ENCODE peak calls at places on chromosomes 6 and 20, in ten cellular contexts. R, P, Q, Y, I, N, U, B, M and L are unnamed samples.
A peak's percentile ranks its signal among the peaks of the same experiment; 100 is the strongest.

GRCh38 chr20:41072919-41073318 is 44.3 kb downstream of the TOP1 start:
- DNase-seq in R (no peak), P (no peak), Q (no peak), Y (no peak), I (no peak), N (no peak), U (no peak), B (no peak), M (no peak), L (no peak)

GRCh38 chr20:12955611-12956010 is 53.2 kb upstream of the SPTLC3 start:
- DNase-seq in R (no peak), P (no peak), Q (no peak), Y (no peak), I (no peak), N (no peak), U (no peak), B (no peak), M (no peak), L (no peak)

GRCh38 chr6:13535306-13535705 is 39.1 kb upstream of the SIRT5 start:
- DNase-seq in R (no peak), P (peak; percentile 25), Q (no peak), Y (no peak), I (no peak), N (no peak), U (no peak), B (no peak), M (no peak), L (no peak)

GRCh38 chr6:30463242-30463641 is 26.1 kb upstream of the HLA-E start:
- DNase-seq in R (no peak), P (no peak), Q (no peak), Y (no peak), I (no peak), N (no peak), U (no peak), B (no peak), M (no peak), L (no peak)

GRCh38 chr20:57882451-57883161 is 172.8 kb upstream of the PMEPA1 start:
- DNase-seq in R (no peak), P (no peak), Q (no peak), Y (no peak), I (no peak), N (no peak), U (no peak), B (no peak), M (no peak), L (no peak)

GRCh38 chr6:49713346-49713745 is at the start of gene CRISP2:
- DNase-seq in R (no peak), P (no peak), Q (no peak), Y (no peak), I (no peak), N (no peak), U (no peak), B (no peak), M (no peak), L (no peak)

GRCh38 chr6:112145080-112145573 is 57.7 kb downstream of the FAM229B start:
- DNase-seq in R (no peak), P (no peak), Q (no peak), Y (no peak), I (no peak), N (no peak), U (no peak), B (no peak), M (no peak), L (no peak)

GRCh38 chr20:32208499-32209154 is 947 bp downstream of the POFUT1 start:
- DNase-seq in R (no peak), P (no peak), Q (no peak), Y (no peak), I (no peak), N (no peak), U (no peak), B (no peak), M (peak; percentile 18), L (no peak)

GRCh38 chr6:64254558-64254957 is 619.0 kb downstream of the PHF3 start:
- DNase-seq in R (no peak), P (peak; percentile 52), Q (no peak), Y (no peak), I (no peak), N (no peak), U (no peak), B (no peak), M (no peak), L (no peak)

GRCh38 chr6:41645007-41645618 is 6.8 kb downstream of the MDFI start:
- DNase-seq in R (no peak), P (no peak), Q (no peak), Y (no peak), I (no peak), N (no peak), U (no peak), B (no peak), M (no peak), L (no peak)

GRCh38 chr6:28892525-28892924 is 31.3 kb downstream of the TRIM27 start:
- DNase-seq in R (no peak), P (no peak), Q (no peak), Y (no peak), I (no peak), N (no peak), U (no peak), B (no peak), M (no peak), L (no peak)

GRCh38 chr6:32154514-32155161 is 697 bp downstream of the PPT2 start:
- DNase-seq in R (peak; percentile 67), P (peak; percentile 57), Q (no peak), Y (peak; percentile 80), I (no peak), N (peak; percentile 66), U (peak; percentile 81), B (peak; percentile 88), M (peak; percentile 74), L (no peak)

GRCh38 chr6:16420715-16421461 is 182.5 kb downstream of the GMPR start:
- DNase-seq in R (peak; percentile 33), P (no peak), Q (no peak), Y (no peak), I (peak; percentile 52), N (no peak), U (no peak), B (no peak), M (peak; percentile 66), L (peak; percentile 33)

GRCh38 chr20:33602826-33603590 is 59.1 kb upstream of the C20orf144 start:
- DNase-seq in R (no peak), P (peak; percentile 57), Q (no peak), Y (no peak), I (no peak), N (no peak), U (no peak), B (no peak), M (no peak), L (no peak)

GRCh38 chr20:14583413-14583812 is 246.0 kb upstream of the FLRT3 start:
- DNase-seq in R (no peak), P (peak; percentile 96), Q (peak; percentile 75), Y (no peak), I (no peak), N (no peak), U (no peak), B (no peak), M (no peak), L (no peak)

GRCh38 chr6:56693246-56693607 is 50.5 kb upstream of the DST start:
- DNase-seq in R (no peak), P (no peak), Q (no peak), Y (peak; percentile 67), I (peak; percentile 90), N (peak; percentile 88), U (peak; percentile 74), B (no peak), M (peak; percentile 91), L (no peak)

GRCh38 chr20:46939031-46939430 is 44.4 kb downstream of the EYA2 start:
- DNase-seq in R (no peak), P (peak; percentile 5), Q (no peak), Y (no peak), I (no peak), N (no peak), U (no peak), B (no peak), M (no peak), L (no peak)
- TF ChIP-seq CTCF in R (no peak), P (peak; percentile 37), Q (peak; percentile 33), Y (no peak), I (no peak), N (no peak), U (no peak), B (no peak), M (no peak), L (peak; percentile 25)

GRCh38 chr6:5946701-5947100 is 60.0 kb downstream of the NRN1 start:
- DNase-seq in R (no peak), P (no peak), Q (no peak), Y (no peak), I (no peak), N (no peak), U (no peak), B (no peak), M (no peak), L (no peak)

GRCh38 chr6:5946181-5946580 is 60.5 kb downstream of the NRN1 start:
- DNase-seq in R (no peak), P (no peak), Q (no peak), Y (no peak), I (no peak), N (no peak), U (no peak), B (no peak), M (no peak), L (no peak)

DNA sequence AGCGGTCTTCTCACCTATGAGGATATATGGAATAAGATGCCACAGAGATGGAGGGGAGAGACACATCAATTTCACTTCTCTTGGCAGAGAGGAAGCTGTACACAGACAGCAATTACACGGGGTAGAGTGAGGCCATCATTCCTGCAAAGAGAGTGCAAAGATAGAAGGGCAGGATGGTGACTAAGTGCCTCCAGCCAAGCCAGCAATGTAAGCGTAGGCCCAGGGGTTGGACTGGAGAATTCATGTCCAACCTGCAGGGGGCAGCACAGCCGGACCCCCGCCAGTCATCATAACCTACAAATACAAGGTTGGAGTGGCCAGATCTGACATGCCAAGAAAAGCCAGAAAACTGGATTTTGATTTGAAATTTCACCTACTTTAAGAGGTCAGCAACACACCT is 56.3 kb downstream of the NRN1 start:
- DNase-seq in R (no peak), P (no peak), Q (no peak), Y (no peak), I (no peak), N (peak; percentile 19), U (no peak), B (no peak), M (peak; percentile 2), L (no peak)
- TF ChIP-seq CTCF in R (no peak), P (peak; percentile 34), Q (peak; percentile 17), Y (peak; percentile 33), I (peak; percentile 49), N (peak; percentile 52), U (no peak), B (peak; percentile 22), M (peak; percentile 27), L (no peak)

GRCh38 chr6:170229396-170229795 is 61.5 kb downstream of the DLL1 start:
- DNase-seq in R (no peak), P (no peak), Q (no peak), Y (peak; percentile 7), I (no peak), N (no peak), U (no peak), B (no peak), M (peak; percentile 18), L (no peak)
- TF ChIP-seq CTCF in R (no peak), P (no peak), Q (no peak), Y (no peak), I (no peak), N (no peak), U (no peak), B (no peak), M (no peak), L (no peak)

DNA sequence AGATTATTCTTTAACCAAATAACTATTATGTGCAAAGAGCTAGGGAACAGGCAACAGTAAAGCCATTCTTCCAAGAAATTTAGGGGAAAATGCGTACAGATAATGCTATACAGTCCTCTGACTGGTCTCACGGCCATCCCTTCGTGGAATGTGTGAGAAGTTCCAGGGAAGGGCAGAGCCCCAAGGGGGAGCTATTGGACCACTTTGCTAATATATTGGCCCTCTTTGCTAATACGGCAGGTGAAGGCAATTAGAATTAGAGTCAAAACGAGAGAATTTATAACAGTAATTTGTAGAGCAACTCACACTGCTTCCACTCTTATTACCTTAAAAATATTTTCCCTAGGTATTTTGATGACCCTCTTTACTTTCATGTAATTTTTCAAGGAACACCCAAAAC is 140.4 kb downstream of the IMPG1 start:
- DNase-seq in R (no peak), P (no peak), Q (no peak), Y (peak; percentile 66), I (no peak), N (no peak), U (peak; percentile 47), B (no peak), M (peak; percentile 44), L (no peak)
- TF ChIP-seq CTCF in R (no peak), P (peak; percentile 65), Q (peak; percentile 16), Y (peak; percentile 66), I (peak; percentile 51), N (peak; percentile 70), U (peak; percentile 53), B (peak; percentile 53), M (peak; percentile 67), L (peak; percentile 70)